ENCODE peak calls at places on chromosomes 1 and 21, in eight cellular contexts. F, D, A, L, N, G, V and C are unnamed samples.

GRCh38 chr21:35777081-35777480 is 283.2 kb downstream of the SETD4 start:
- DNase-seq in F (no peak), D (no peak), A (no peak), L (no peak), N (no peak), G (no peak), V (no peak), C (no peak)

GRCh38 chr1:27522860-27523665 is 33.1 kb upstream of the WASF2 start:
- DNase-seq in F (peak; percentile 32), D (no peak), A (no peak), L (no peak), N (no peak), G (no peak), V (peak; percentile 62), C (no peak)

GRCh38 chr1:237851209-237851845 is 39.4 kb downstream of the ZP4 start:
- DNase-seq in F (peak; percentile 58), D (no peak), A (peak; percentile 15), L (no peak), N (peak; percentile 50), G (peak; percentile 55), V (peak; percentile 8), C (peak; percentile 64)

GRCh38 chr1:56074357-56074717 is 505.0 kb downstream of the PLPP3 start:
- DNase-seq in F (no peak), D (no peak), A (no peak), L (no peak), N (no peak), G (no peak), V (no peak), C (no peak)

GRCh38 chr1:59484090-59484489 is 187.2 kb downstream of the FGGY start:
- DNase-seq in F (peak; percentile 23), D (peak; percentile 65), A (peak; percentile 48), L (no peak), N (no peak), G (no peak), V (no peak), C (peak; percentile 7)

GRCh38 chr1:9494936-9495758 is 44.1 kb upstream of the SLC25A33 start:
- DNase-seq in F (peak; percentile 60), D (no peak), A (peak; percentile 44), L (no peak), N (peak; percentile 90), G (peak; percentile 77), V (peak; percentile 96), C (peak; percentile 27)

GRCh38 chr1:117857434-117857833 is 72.0 kb downstream of the GDAP2 start:
- DNase-seq in F (no peak), D (no peak), A (no peak), L (no peak), N (no peak), G (no peak), V (peak; percentile 72), C (peak; percentile 59)

GRCh38 chr1:11701551-11701961 is 10.0 kb downstream of the DRAXIN start:
- DNase-seq in F (no peak), D (no peak), A (no peak), L (no peak), N (peak; percentile 75), G (no peak), V (no peak), C (no peak)

GRCh38 chr1:30877205-30877912 is 31.2 kb downstream of the SDC3 start:
- DNase-seq in F (no peak), D (peak; percentile 86), A (no peak), L (peak; percentile 32), N (no peak), G (no peak), V (no peak), C (peak; percentile 40)

GRCh38 chr1:58266242-58266641 is 280.3 kb downstream of the OMA1 start:
- DNase-seq in F (no peak), D (no peak), A (no peak), L (no peak), N (no peak), G (no peak), V (no peak), C (no peak)

GRCh38 chr1:10338047-10338446 is 60.8 kb upstream of the PGD start:
- DNase-seq in F (peak; percentile 30), D (peak; percentile 39), A (peak; percentile 33), L (no peak), N (peak; percentile 71), G (peak; percentile 60), V (peak; percentile 78), C (peak; percentile 7)

GRCh38 chr21:41321211-41321907 is 4.8 kb downstream of the FAM3B start:
- DNase-seq in F (no peak), D (no peak), A (no peak), L (no peak), N (no peak), G (peak; percentile 16), V (peak; percentile 82), C (no peak)

GRCh38 chr1:162197615-162198497 is 128.4 kb downstream of the NOS1AP start:
- DNase-seq in F (no peak), D (no peak), A (no peak), L (no peak), N (no peak), G (no peak), V (no peak), C (no peak)

GRCh38 chr1:54945393-54945936 is 35.0 kb upstream of the TMEM61 start:
- DNase-seq in F (peak; percentile 18), D (no peak), A (no peak), L (no peak), N (no peak), G (no peak), V (no peak), C (no peak)

GRCh38 chr21:45765375-45765774 is 121.8 kb downstream of the PCBP3 start:
- DNase-seq in F (no peak), D (no peak), A (no peak), L (no peak), N (no peak), G (no peak), V (no peak), C (no peak)

GRCh38 chr1:207058878-207059867 is 6.1 kb downstream of the PFKFB2 start:
- DNase-seq in F (no peak), D (no peak), A (no peak), L (peak; percentile 47), N (peak; percentile 8), G (no peak), V (peak; percentile 83), C (no peak)

GRCh38 chr1:52059326-52059725 is 3.2 kb downstream of the BTF3L4 start:
- DNase-seq in F (no peak), D (no peak), A (no peak), L (no peak), N (no peak), G (no peak), V (no peak), C (no peak)

GRCh38 chr1:8712413-8713229 is 104.8 kb downstream of the RERE start:
- DNase-seq in F (peak; percentile 93), D (peak; percentile 83), A (peak; percentile 71), L (no peak), N (no peak), G (peak; percentile 43), V (peak; percentile 98), C (peak; percentile 85)

GRCh38 chr1:1063945-1064831 is 9.9 kb downstream of the RNF223 start:
- DNase-seq in F (peak; percentile 78), D (no peak), A (peak; percentile 94), L (no peak), N (peak; percentile 93), G (peak; percentile 92), V (peak; percentile 74), C (no peak)

GRCh38 chr1:205538211-205538840 is 33.9 kb downstream of the CDK18 start:
- DNase-seq in F (no peak), D (no peak), A (no peak), L (no peak), N (no peak), G (no peak), V (no peak), C (no peak)

GRCh38 chr1:119467857-119468666 is 38.9 kb upstream of the HSD3B1 start:
- DNase-seq in F (no peak), D (no peak), A (no peak), L (no peak), N (no peak), G (no peak), V (peak; percentile 45), C (no peak)